ENCODE peak calls at places on chromosomes 4 and X, in eight cellular contexts. H, Y, W, L, B, A, V and O are unnamed samples.

GRCh38 chr4:1211371-1211770 is 37.6 kb downstream of the CTBP1 start:
- DNase-seq in L (no peak), H (no peak), Y (no peak), B (no peak), V (no peak), A (no peak), W (no peak), O (peak; percentile 60)

GRCh38 chr4:40178672-40179071 is 18.2 kb upstream of the RHOH start:
- DNase-seq in W (no peak), B (no peak), L (no peak), V (no peak), A (no peak), H (no peak), Y (no peak), O (no peak)

GRCh38 chr4:38082424-38083374 is 122.5 kb downstream of the PTTG2 start:
- DNase-seq in B (peak; percentile 97), L (peak; percentile 30), A (no peak), V (peak; percentile 54), H (no peak), Y (no peak), W (no peak), O (no peak)

GRCh38 chr4:140630246-140630645 is 61.5 kb upstream of the UCP1 start:
- DNase-seq in V (no peak), H (no peak), B (no peak), W (no peak), L (no peak), A (no peak), Y (no peak), O (no peak)

GRCh38 chr4:173506780-173507211 is 23.2 kb downstream of the HAND2 start:
- DNase-seq in Y (no peak), L (no peak), W (no peak), H (no peak), B (no peak), V (peak; percentile 13), A (peak; percentile 49), O (no peak)

GRCh38 chrX:78455901-78456300 is 128.5 kb upstream of the CYSLTR1 start:
- DNase-seq in L (no peak), V (no peak), W (no peak), B (no peak), A (no peak), H (no peak), Y (no peak), O (no peak)

GRCh38 chr4:119209077-119209476 is 3.4 kb upstream of the USP53 start:
- DNase-seq in L (no peak), Y (no peak), H (peak; percentile 54), V (no peak), B (peak; percentile 96), W (no peak), A (no peak), O (no peak)

GRCh38 chr4:101256222-101256621 is 91.1 kb downstream of the PPP3CA start:
- DNase-seq in L (no peak), W (no peak), V (no peak), Y (no peak), B (no peak), H (no peak), A (no peak), O (no peak)

GRCh38 chr4:177403746-177404145 is 38.5 kb downstream of the AGA start:
- DNase-seq in Y (no peak), W (no peak), H (no peak), L (no peak), A (no peak), V (no peak), B (no peak), O (no peak)

GRCh38 chrX:153333821-153334653 is at the start of gene ZNF275:
- DNase-seq in A (peak; percentile 83), V (peak; percentile 72), Y (peak; percentile 62), W (peak; percentile 85), B (peak; percentile 61), L (peak; percentile 74), H (peak; percentile 65), O (peak; percentile 93)
- TF ChIP-seq POLR2A in A (peak; percentile 61), V (peak; percentile 21), Y (no peak), W (peak; percentile 69), B (peak; percentile 84), L (peak; percentile 71), H (peak; percentile 56), O (no peak)

DNA sequence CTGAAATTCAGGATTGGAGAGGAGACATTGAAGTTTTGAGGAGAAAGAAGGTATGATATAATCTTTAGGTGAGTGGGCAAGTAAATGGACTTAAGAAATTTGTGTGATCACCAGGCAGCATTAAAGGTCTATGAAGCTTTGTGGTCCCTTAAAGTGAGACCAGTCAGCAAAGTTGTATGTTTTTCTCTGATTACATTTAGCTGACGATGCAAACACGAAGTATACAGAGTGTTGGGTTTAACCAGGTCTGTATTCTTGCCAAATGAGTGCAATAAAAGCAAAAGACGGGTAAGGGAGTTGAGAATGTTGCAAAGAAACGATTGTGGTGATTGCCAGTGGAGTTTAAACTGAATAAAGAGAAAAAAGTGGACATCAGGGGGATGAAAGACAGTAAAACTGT is 11.6 kb upstream of the YIPF6 start:
- DNase-seq in Y (no peak), V (no peak), L (no peak), A (no peak), W (no peak), B (no peak), H (no peak), O (no peak)
- H3K27ac ChIP-seq in Y (no peak overlapping the region), V (no peak overlapping the region), L (no peak overlapping the region), A (no peak overlapping the region), W (no peak overlapping the region), B (no peak overlapping the region), H (peak overlapping the region; percentile 70), O (no peak overlapping the region)

DNA sequence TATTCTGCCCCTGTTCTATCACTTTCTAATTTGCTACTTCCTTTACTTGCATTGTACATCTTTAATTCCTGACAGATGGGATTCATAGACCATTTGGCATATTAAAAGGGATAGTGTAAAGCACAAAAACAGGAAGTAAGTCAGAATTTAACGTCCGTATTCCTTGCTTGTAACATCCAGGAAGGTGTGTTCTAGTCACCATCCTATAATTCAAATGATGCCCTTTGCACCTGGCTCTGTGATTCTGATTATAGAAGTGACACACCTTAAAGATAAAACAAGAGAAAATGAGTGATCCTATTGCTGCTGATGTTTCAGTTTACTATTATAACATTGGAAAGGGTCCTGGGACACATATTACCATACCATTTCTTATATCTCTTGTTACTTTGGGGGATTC is 238.7 kb upstream of the NR3C2 start:
- DNase-seq in V (no peak), H (no peak), B (no peak), Y (no peak), W (no peak), L (no peak), A (no peak), O (no peak)
- TF ChIP-seq POLR2A in V (no peak), H (no peak), B (no peak), Y (no peak), W (no peak), L (no peak), A (no peak), O (no peak)

GRCh38 chrX:64395568-64395929 is 297 bp upstream of the MTMR8 start:
- DNase-seq in A (no peak), Y (no peak), L (no peak), W (no peak), H (no peak), V (no peak), B (no peak), O (no peak)

GRCh38 chrX:64398088-64398487 is 2.8 kb upstream of the MTMR8 start:
- DNase-seq in L (no peak), W (no peak), Y (no peak), V (no peak), A (no peak), H (no peak), B (no peak), O (no peak)

GRCh38 chrX:64394059-64394873 is 986 bp downstream of the MTMR8 start:
- DNase-seq in H (no peak), A (peak; percentile 5), L (no peak), V (no peak), B (no peak), W (no peak), Y (no peak), O (no peak)

GRCh38 chrX:64389489-64389888 is 5.8 kb downstream of the MTMR8 start:
- DNase-seq in A (no peak), W (no peak), V (no peak), H (no peak), B (no peak), Y (no peak), L (no peak), O (no peak)

GRCh38 chrX:64394874-64395567 is at the start of gene MTMR8:
- DNase-seq in L (peak; percentile 74), B (no peak), V (peak; percentile 61), Y (peak; percentile 75), A (peak; percentile 68), H (peak; percentile 54), W (peak; percentile 88), O (peak; percentile 90)
- H3K27ac ChIP-seq in L (peak within 1 kb of the TSS; percentile 7), B (no peak within 1 kb of the TSS), V (peak within 1 kb of the TSS; percentile 51), Y (peak within 1 kb of the TSS; percentile 40), A (peak within 1 kb of the TSS; percentile 17), H (peak within 1 kb of the TSS; percentile 61), W (no peak within 1 kb of the TSS), O (peak within 1 kb of the TSS; percentile 59)